ENCODE peak calls at places on chromosome 6, in seven cellular contexts. I is endodermal cell, V is cardiac fibroblast, R is AG04450, K is aorta, O is AG10803, Z is heart left ventricle. M is an unnamed sample.

GRCh38 chr6:46930331-46930730 is 8.6 kb upstream of the ADGRF5 start:
- DNase-seq in I (no peak), R (no peak), Z (no peak), V (no peak), K (no peak), O (no peak), M (no peak)

GRCh38 chr6:161439093-161439492 is 165.2 kb upstream of the AGPAT4 start:
- DNase-seq in V (peak), R (peak), I (no peak), K (peak), Z (peak), O (peak), M (peak)

GRCh38 chr6:35056952-35057351 is 84.2 kb downstream of the TCP11 start:
- DNase-seq in R (no peak), I (no peak), O (no peak), V (no peak), Z (no peak), K (no peak), M (no peak)

GRCh38 chr6:73942581-73942980 is 246.6 kb downstream of the CD109 start:
- DNase-seq in O (peak), K (no peak), I (peak), Z (no peak), R (peak), V (peak), M (peak)

GRCh38 chr6:149890629-149891045 is 7.3 kb downstream of the RAET1E start:
- DNase-seq in K (no peak), V (peak), O (peak), R (no peak), I (no peak), Z (no peak), M (no peak)

GRCh38 chr6:166417285-166417691 is 34.5 kb upstream of the MPC1 start:
- DNase-seq in R (no peak), I (no peak), K (no peak), O (no peak), Z (no peak), V (no peak), M (no peak)

GRCh38 chr6:161444464-161444863 is 170.6 kb upstream of the AGPAT4 start:
- DNase-seq in R (no peak), O (peak), V (no peak), Z (no peak), K (peak), I (peak), M (no peak)

GRCh38 chr6:5054427-5054873 is 30.7 kb upstream of the PPP1R3G start:
- DNase-seq in Z (no peak), V (peak), R (no peak), I (no peak), K (no peak), O (no peak), M (no peak)

GRCh38 chr6:101779051-101779844 is 385.7 kb downstream of the GRIK2 start:
- DNase-seq in I (no peak), R (no peak), V (peak), K (no peak), O (peak), Z (no peak), M (no peak)

GRCh38 chr6:128000363-128000762 is 99.5 kb upstream of the THEMIS start:
- DNase-seq in I (no peak), O (no peak), K (no peak), R (no peak), Z (no peak), V (peak), M (no peak)

GRCh38 chr6:56842602-56843475 is 112.1 kb upstream of the BEND6 start:
- DNase-seq in V (peak), Z (peak), I (peak), K (peak), R (no peak), O (peak), M (no peak)

GRCh38 chr6:24893342-24893850 is 42.4 kb downstream of the RIPOR2 start:
- DNase-seq in Z (no peak), O (no peak), R (no peak), V (no peak), K (no peak), I (no peak), M (no peak)

GRCh38 chr6:142893088-142893487 is 51.9 kb downstream of the HIVEP2 start:
- DNase-seq in Z (no peak), I (no peak), O (no peak), R (no peak), V (peak), K (no peak), M (no peak)

GRCh38 chr6:41723178-41723935 is 12.1 kb downstream of the TFEB start:
- DNase-seq in K (peak), V (peak), O (peak), R (peak), Z (peak), I (peak), M (peak)

GRCh38 chr6:134176283-134176975 is 124.0 kb upstream of the SLC2A12 start:
- DNase-seq in K (peak), I (peak), R (no peak), O (peak), V (peak), Z (peak), M (no peak)

GRCh38 chr6:12203001-12203400 is 87.2 kb upstream of the EDN1 start:
- DNase-seq in Z (no peak), O (no peak), V (no peak), I (peak), R (no peak), K (no peak), M (no peak)

GRCh38 chr6:13763740-13764381 is 50.5 kb downstream of the MCUR1 start:
- DNase-seq in R (no peak), K (no peak), V (no peak), I (no peak), Z (no peak), O (no peak), M (no peak)

GRCh38 chr6:135667694-135668455 is 170.3 kb upstream of the AHI1 start:
- DNase-seq in R (no peak), Z (peak), O (peak), K (no peak), V (peak), I (peak), M (no peak)

GRCh38 chr6:100622907-100623692 is 158.4 kb upstream of the SIM1 start:
- DNase-seq in Z (no peak), R (peak), O (peak), I (no peak), K (no peak), V (peak), M (peak)

GRCh38 chr6:9140861-9141534 is 705.7 kb upstream of the SLC35B3 start:
- DNase-seq in I (no peak), Z (no peak), O (peak), K (no peak), V (no peak), R (no peak), M (no peak)

GRCh38 chr6:25717856-25718740 is 36.4 kb upstream of the SLC17A4 start:
- DNase-seq in I (no peak), R (no peak), Z (no peak), O (peak), V (peak), K (no peak), M (no peak)

GRCh38 chr6:34491091-34491430 is 25.2 kb downstream of the PACSIN1 start:
- DNase-seq in Z (no peak), V (peak), R (no peak), K (no peak), O (peak), I (peak), M (peak)

GRCh38 chr6:44116643-44117382 is 10.4 kb downstream of the MRPL14 start:
- DNase-seq in K (no peak), R (peak), Z (no peak), I (no peak), O (peak), V (peak), M (peak)

GRCh38 chr6:10163159-10163962 is 251.5 kb downstream of the TFAP2A start:
- DNase-seq in Z (no peak), I (peak), O (no peak), K (no peak), R (no peak), V (no peak), M (no peak)

GRCh38 chr6:38068854-38069253 is 249.3 kb downstream of the ZFAND3 start:
- DNase-seq in V (peak), R (no peak), O (peak), Z (peak), I (no peak), K (no peak), M (no peak)

GRCh38 chr6:71420693-71421328 is 132.2 kb downstream of the OGFRL1 start:
- DNase-seq in V (peak), R (peak), O (peak), Z (peak), I (peak), K (peak), M (peak)

GRCh38 chr6:12483712-12484111 is 193.6 kb downstream of the EDN1 start:
- DNase-seq in I (no peak), R (peak), K (no peak), V (peak), O (peak), Z (no peak), M (peak)

DNA sequence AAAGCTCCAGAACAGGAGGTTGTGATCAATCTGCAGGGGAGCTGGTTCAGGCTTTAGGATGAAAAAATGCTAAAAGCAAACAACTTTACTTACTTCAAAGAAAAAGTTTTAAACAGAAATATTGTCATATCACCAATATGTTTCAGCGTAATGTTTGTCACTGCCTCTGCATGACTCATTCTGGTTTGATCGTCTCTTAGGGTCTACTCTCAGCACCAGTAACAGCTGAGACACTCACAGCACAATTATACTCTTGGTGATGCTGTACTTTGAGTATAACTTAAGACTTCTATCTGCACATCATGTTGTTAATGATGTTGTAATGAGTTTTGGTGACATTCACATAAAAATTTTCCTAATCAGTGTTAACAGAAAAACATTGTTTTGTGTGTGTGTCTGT is 665.4 kb downstream of the EPM2A start:
- DNase-seq in K (no peak), R (no peak), Z (no peak), I (no peak), V (peak), O (no peak), M (no peak)
- H3K4me3 ChIP-seq in K (no peak), R (no peak), Z (no peak), I (no peak), V (no peak), O (no peak), M (no peak)

GRCh38 chr6:68639211-68639610 is 4.1 kb downstream of the ADGRB3 start:
- DNase-seq in K (no peak), R (no peak), V (no peak), O (no peak), Z (no peak), I (peak), M (no peak)

GRCh38 chr6:68641172-68641571 is 6.1 kb downstream of the ADGRB3 start:
- DNase-seq in Z (no peak), R (no peak), O (no peak), V (no peak), I (no peak), K (no peak), M (no peak)

GRCh38 chr6:68640506-68640875 is 5.4 kb downstream of the ADGRB3 start:
- DNase-seq in I (no peak), Z (no peak), K (no peak), R (no peak), V (no peak), O (no peak), M (no peak)

GRCh38 chr6:68638225-68638900 is 3.3 kb downstream of the ADGRB3 start:
- DNase-seq in K (peak), V (peak), R (peak), I (peak), Z (peak), O (peak), M (no peak)

DNA sequence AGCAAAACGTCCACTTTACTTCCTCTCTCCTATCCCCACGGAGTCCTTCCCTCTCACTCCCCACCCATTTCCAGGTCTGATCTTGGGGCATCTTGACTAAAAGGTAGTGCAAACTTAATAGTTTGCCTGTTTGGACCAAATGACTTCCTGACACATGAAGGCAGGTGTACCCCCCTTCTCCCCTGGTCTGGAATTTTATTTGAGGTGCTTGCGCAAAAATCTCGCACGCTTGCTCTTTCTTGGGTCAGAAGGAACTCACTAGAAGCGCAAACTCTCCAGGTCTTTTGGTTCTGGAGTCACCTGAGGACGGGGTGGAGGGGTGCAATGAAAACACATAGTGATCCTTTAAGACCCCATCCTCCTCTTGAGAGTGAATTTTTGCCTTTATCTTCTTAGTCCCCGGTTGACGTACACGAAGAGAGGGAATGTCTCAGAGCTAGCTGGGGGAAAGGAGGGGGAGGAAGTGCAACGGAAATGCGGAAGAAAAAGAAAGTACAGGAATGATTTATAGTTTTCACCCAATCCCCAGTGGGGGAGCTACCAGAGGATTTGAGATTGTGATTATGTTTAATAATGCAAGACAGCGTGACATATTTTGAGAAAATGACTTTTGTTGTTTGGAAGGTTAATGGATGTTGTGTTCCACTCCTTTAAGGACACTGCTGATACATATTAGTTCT is 4.9 kb downstream of the ADGRB3 start:
- DNase-seq in I (peak), O (no peak), Z (peak), K (no peak), V (peak), R (no peak), M (no peak)
- H3K4me3 ChIP-seq in I (peak), O (no peak), Z (peak), K (peak), V (peak), R (no peak), M (no peak)

GRCh38 chr6:84227044-84227433 is 404 bp downstream of the CEP162 start:
- DNase-seq in K (no peak), I (no peak), V (peak), Z (no peak), O (no peak), R (no peak), M (no peak)
- H3K4me3 ChIP-seq in K (peak), I (peak), V (peak), Z (peak), O (peak), R (peak), M (peak)

GRCh38 chr6:45921703-45922270 is 93.9 kb downstream of the CLIC5 start:
- DNase-seq in O (no peak), Z (peak), V (peak), I (peak), R (no peak), K (no peak), M (no peak)
- H3K4me3 ChIP-seq in O (no peak), Z (no peak), V (no peak), I (no peak), R (no peak), K (no peak), M (no peak)

M was measured in skeletal muscle cell.